ENCODE peak calls at places on chromosome 10, in eight cellular contexts. C, R, Z, K, Q, L, W and N are unnamed samples.

GRCh38 chr10:78199019-78199418 is 165.4 kb downstream of the RPS24 start:
- DNase-seq in C (no peak), R (no peak), Z (no peak), K (no peak), Q (no peak), L (no peak), W (no peak), N (no peak)

GRCh38 chr10:124744688-124745055 is 494 bp upstream of the FAM53B start:
- DNase-seq in C (no peak), R (no peak), Z (peak; percentile 76), K (peak; percentile 39), Q (no peak), L (peak; percentile 71), W (no peak), N (no peak)

GRCh38 chr10:51743146-51743545 is 43.8 kb upstream of the CSTF2T start:
- DNase-seq in C (no peak), R (no peak), Z (peak; percentile 51), K (no peak), Q (no peak), L (no peak), W (no peak), N (no peak)

GRCh38 chr10:97427571-97428179 is 1.7 kb downstream of the PGAM1 start:
- DNase-seq in C (peak; percentile 65), R (no peak), Z (peak; percentile 70), K (no peak), Q (peak; percentile 53), L (peak; percentile 67), W (no peak), N (peak; percentile 65)

GRCh38 chr10:61896854-61897661 is 4.4 kb upstream of the ARID5B start:
- DNase-seq in C (peak; percentile 73), R (no peak), Z (peak; percentile 79), K (no peak), Q (peak; percentile 84), L (peak; percentile 60), W (peak; percentile 65), N (peak; percentile 75)

GRCh38 chr10:5537684-5538083 is 12.9 kb downstream of the CALML3 start:
- DNase-seq in C (no peak), R (no peak), Z (no peak), K (no peak), Q (no peak), L (no peak), W (no peak), N (no peak)

GRCh38 chr10:15346440-15347141 is 24.5 kb downstream of the FAM171A1 start:
- DNase-seq in C (no peak), R (no peak), Z (peak; percentile 28), K (no peak), Q (no peak), L (no peak), W (no peak), N (no peak)

GRCh38 chr10:3165196-3165595 is 7.4 kb downstream of the PITRM1 start:
- DNase-seq in C (no peak), R (no peak), Z (no peak), K (no peak), Q (no peak), L (no peak), W (no peak), N (no peak)

GRCh38 chr10:130790339-130790738 is 521.2 kb downstream of the TCERG1L start:
- DNase-seq in C (no peak), R (no peak), Z (no peak), K (no peak), Q (no peak), L (no peak), W (no peak), N (no peak)